ENCODE peak calls at places on chromosomes 16 and 17, in six cellular contexts. X is neural progenitor cell, W is cardiac muscle cell, L is lung, V is breast epithelium, F is heart left ventricle. Q is an unnamed sample.
A peak's percentile ranks its signal among the peaks of the same experiment; 100 is the strongest.

GRCh38 chr16:51134269-51134812 is 16.7 kb downstream of the SALL1 start:
- DNase-seq in X (peak; percentile 59), W (peak; percentile 30), L (no peak), V (no peak), F (no peak), Q (no peak)

GRCh38 chr17:14922421-14922820 is 342.7 kb downstream of the PMP22 start:
- DNase-seq in X (no peak), W (no peak), L (no peak), V (no peak), F (no peak), Q (no peak)

GRCh38 chr16:58499615-58500328 is at the start of gene NDRG4:
- DNase-seq in X (peak; percentile 91), W (peak; percentile 92), L (no peak), V (peak; percentile 58), F (peak; percentile 79), Q (peak; percentile 74)

GRCh38 chr16:4882633-4883285 is 35.5 kb downstream of the UBN1 start:
- DNase-seq in X (no peak), W (peak; percentile 63), L (peak; percentile 83), V (peak; percentile 62), F (peak; percentile 59), Q (peak; percentile 93)

GRCh38 chr17:69066482-69066881 is 5.8 kb upstream of the ABCA9 start:
- DNase-seq in X (no peak), W (no peak), L (no peak), V (no peak), F (no peak), Q (no peak)

GRCh38 chr17:74545456-74546230 is at the start of gene CD300C:
- DNase-seq in X (no peak), W (peak; percentile 44), L (peak; percentile 41), V (no peak), F (peak; percentile 53), Q (no peak)

GRCh38 chr16:29156511-29156910 is 171.7 kb downstream of the LAT start:
- DNase-seq in X (no peak), W (no peak), L (no peak), V (no peak), F (peak; percentile 39), Q (peak; percentile 12)

GRCh38 chr17:28925912-28926365 is 23.1 kb upstream of the DHRS13 start:
- DNase-seq in X (no peak), W (no peak), L (no peak), V (no peak), F (no peak), Q (no peak)

GRCh38 chr16:53041196-53041977 is 11.3 kb downstream of the CHD9NB start:
- DNase-seq in X (peak; percentile 40), W (no peak), L (no peak), V (peak; percentile 57), F (peak; percentile 90), Q (peak; percentile 55)

GRCh38 chr16:4200000-4200780 is 41.7 kb downstream of the SRL start:
- DNase-seq in X (peak; percentile 63), W (peak; percentile 81), L (peak; percentile 77), V (peak; percentile 74), F (peak; percentile 60), Q (peak; percentile 88)

GRCh38 chr17:18378205-18378505 is 577 bp downstream of the EVPLL start:
- DNase-seq in X (no peak), W (no peak), L (no peak), V (no peak), F (no peak), Q (no peak)

GRCh38 chr16:2964416-2965223 is 545 bp downstream of the KREMEN2 start:
- DNase-seq in X (peak; percentile 96), W (peak; percentile 86), L (no peak), V (no peak), F (no peak), Q (peak; percentile 93)

GRCh38 chr16:81610144-81610842 is 165.7 kb downstream of the CMIP start:
- DNase-seq in X (no peak), W (no peak), L (peak; percentile 45), V (peak; percentile 64), F (peak; percentile 87), Q (no peak)

GRCh38 chr16:73176577-73177013 is 128.7 kb upstream of the ZFHX3 start:
- DNase-seq in X (peak; percentile 27), W (peak; percentile 25), L (no peak), V (no peak), F (no peak), Q (peak; percentile 33)

GRCh38 chr16:63947022-63947421 is 1174.8 kb downstream of the CDH11 start:
- DNase-seq in X (no peak), W (no peak), L (no peak), V (no peak), F (no peak), Q (no peak)

GRCh38 chr16:53261276-53261675 is 173.0 kb upstream of the RBL2 start:
- DNase-seq in X (no peak), W (no peak), L (no peak), V (no peak), F (no peak), Q (no peak)

GRCh38 chr16:1968146-1968953 is 1.7 kb downstream of the RNF151 start:
- DNase-seq in X (no peak), W (no peak), L (no peak), V (no peak), F (no peak), Q (no peak)

GRCh38 chr16:29789775-29790182 is 772 bp upstream of the KIF22 start:
- DNase-seq in X (no peak), W (no peak), L (no peak), V (no peak), F (no peak), Q (peak; percentile 27)

GRCh38 chr16:69123894-69124293 is 8.5 kb downstream of the CHTF8 start:
- DNase-seq in X (peak; percentile 79), W (peak; percentile 72), L (no peak), V (no peak), F (peak; percentile 67), Q (peak; percentile 47)

GRCh38 chr16:49637933-49638695 is 217.8 kb downstream of the ZNF423 start:
- DNase-seq in X (no peak), W (no peak), L (no peak), V (no peak), F (no peak), Q (no peak)

GRCh38 chr17:78789663-78790181 is 7.6 kb upstream of the CYTH1 start:
- DNase-seq in X (no peak), W (no peak), L (peak; percentile 79), V (peak; percentile 82), F (peak; percentile 91), Q (no peak)

GRCh38 chr16:85959686-85960085 is 60.7 kb downstream of the IRF8 start:
- DNase-seq in X (no peak), W (no peak), L (no peak), V (no peak), F (peak; percentile 51), Q (no peak)

GRCh38 chr16:51719376-51719775 is 568.3 kb upstream of the SALL1 start:
- DNase-seq in X (no peak), W (no peak), L (no peak), V (no peak), F (no peak), Q (no peak)

GRCh38 chr16:84577034-84577803 is 40.7 kb downstream of the COTL1 start:
- DNase-seq in X (no peak), W (no peak), L (no peak), V (no peak), F (no peak), Q (no peak)
- H3K4me1 ChIP-seq in X (no peaks in the 10 kb centered on the region), W (no peaks in the 10 kb centered on the region), L (peaks cover 4% of the 10 kb centered on the region), V (no peaks in the 10 kb centered on the region), F (no peaks in the 10 kb centered on the region), Q (no peaks in the 10 kb centered on the region)

GRCh38 chr17:70702683-70703255 is 533.4 kb downstream of the KCNJ2 start:
- DNase-seq in X (no peak), W (no peak), L (no peak), V (no peak), F (no peak), Q (no peak)

DNA sequence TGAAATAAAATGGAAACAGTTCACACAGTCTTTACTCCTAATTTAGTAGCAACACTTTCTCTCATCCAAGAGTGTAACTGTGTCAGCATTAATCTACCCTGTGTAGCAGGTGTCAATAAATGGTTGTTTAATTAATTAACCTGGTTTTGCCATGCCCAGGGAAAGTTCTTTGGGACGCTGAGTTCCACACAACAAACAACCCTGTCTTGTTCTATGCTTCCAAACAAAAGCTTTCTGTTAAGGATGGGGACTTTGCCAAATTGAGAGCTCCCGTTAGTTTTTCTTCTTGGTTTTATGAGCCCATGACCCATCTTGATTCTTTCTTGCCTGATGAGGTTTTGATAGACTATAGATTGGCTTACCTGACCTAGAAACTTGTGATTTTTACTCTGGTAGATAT is 530.1 kb downstream of the KCNJ2 start:
- DNase-seq in X (no peak), W (no peak), L (no peak), V (no peak), F (no peak), Q (no peak)
- TF ChIP-seq CTCF in X (no peak), W (no peak), L (no peak), V (no peak), F (no peak), Q (no peak)

DNA sequence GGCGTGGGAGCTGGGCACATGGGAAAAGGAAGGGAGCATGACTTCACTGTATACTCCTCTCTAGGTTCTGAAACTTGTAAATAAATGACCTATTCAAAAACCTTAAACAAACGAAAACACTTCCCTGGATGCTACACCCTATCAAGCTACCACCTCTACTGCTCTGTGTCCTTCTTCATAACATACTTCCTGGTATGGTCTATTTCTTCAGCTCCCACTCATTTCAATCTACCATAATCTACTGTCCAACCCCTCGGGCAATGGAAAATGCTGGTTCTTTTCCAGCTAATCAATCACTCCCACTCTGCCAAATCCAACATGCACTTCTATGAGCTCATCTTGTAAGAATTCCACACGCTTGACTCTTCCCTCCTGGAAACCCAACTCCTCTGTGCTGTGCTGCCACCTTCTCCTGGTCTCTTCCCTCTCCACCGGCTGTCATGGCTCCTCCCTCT is 42.4 kb downstream of the AMFR start:
- DNase-seq in X (no peak), W (no peak), L (no peak), V (no peak), F (no peak), Q (peak; percentile 92)
- H3K9me3 ChIP-seq in X (peaks cover 12% of the 10 kb centered on the region), W (no peaks in the 10 kb centered on the region), L (peaks cover 10% of the 10 kb centered on the region), V (peaks cover 10% of the 10 kb centered on the region), F (peaks cover 18% of the 10 kb centered on the region), Q (peaks cover 16% of the 10 kb centered on the region)

GRCh38 chr16:48611329-48612137 is 1.6 kb upstream of the N4BP1 start:
- DNase-seq in X (no peak), W (no peak), L (no peak), V (no peak), F (no peak), Q (peak; percentile 26)

GRCh38 chr16:48607056-48607825 is 2.7 kb downstream of the N4BP1 start:
- DNase-seq in X (peak; percentile 54), W (no peak), L (peak; percentile 74), V (no peak), F (no peak), Q (peak; percentile 99)

GRCh38 chr16:48608452-48608851 is 1.5 kb downstream of the N4BP1 start:
- DNase-seq in X (no peak), W (no peak), L (no peak), V (no peak), F (no peak), Q (peak; percentile 76)

GRCh38 chr16:48609453-48610023 is 442 bp downstream of the N4BP1 start:
- DNase-seq in X (peak; percentile 86), W (peak; percentile 80), L (peak; percentile 55), V (no peak), F (peak; percentile 83), Q (no peak)

DNA sequence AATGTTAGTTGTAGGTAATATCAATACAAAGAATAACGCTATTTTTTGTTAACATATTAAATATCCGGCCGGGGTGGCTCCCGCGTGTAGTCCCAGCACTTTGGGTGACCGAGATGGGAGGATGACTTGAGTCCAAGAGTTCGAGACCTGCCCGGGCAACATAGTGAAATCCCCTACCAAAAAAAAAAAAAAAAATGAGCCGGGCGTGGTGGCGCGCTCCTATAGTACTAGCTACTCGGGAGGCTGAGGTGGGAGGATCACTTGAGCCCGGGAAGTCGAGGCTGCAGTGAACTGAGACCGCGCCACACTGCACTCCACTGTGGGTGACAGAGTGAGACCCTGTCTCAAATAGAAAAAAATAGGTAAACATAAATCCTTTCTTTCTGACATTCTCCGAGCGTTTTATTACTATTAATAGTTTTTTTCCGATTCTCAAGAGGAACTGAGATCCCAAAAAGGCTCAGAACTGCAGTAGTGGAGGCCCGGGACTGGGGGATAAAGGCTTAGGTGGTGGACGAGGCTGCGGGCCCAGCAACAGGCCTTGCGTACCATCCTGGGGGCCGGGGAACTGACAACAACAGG is 1.0 kb downstream of the N4BP1 start:
- DNase-seq in X (no peak), W (no peak), L (no peak), V (no peak), F (no peak), Q (no peak)
- H3K4me1 ChIP-seq in X (peaks cover 45% of the 10 kb centered on the region), W (peaks cover 24% of the 10 kb centered on the region), L (peaks cover 20% of the 10 kb centered on the region), V (peaks cover 33% of the 10 kb centered on the region), F (peaks cover 24% of the 10 kb centered on the region), Q (peaks cover 45% of the 10 kb centered on the region)

Q was measured in PC-9.